ENCODE peak calls at places on chromosomes 12 and 14, in ten cellular contexts. One of them, this sample, is unnamed.
A peak's percentile ranks its signal among the peaks of the same experiment; 100 is the strongest.

GRCh38 chr14:66468778-66469367 is 17.3 kb upstream of the CCDC196 start:
- DNase-seq in suprapubic skin: no peak
- DNase-seq in tibial nerve: no peak
- DNase-seq in sigmoid colon: no peak
- DNase-seq in GM12878: no peak
- DNase-seq in ovary: no peak
- DNase-seq in stomach: no peak
- DNase-seq in H1: no peak
- DNase-seq in HepG2: no peak
- DNase-seq in SK-N-SH: no peak
- DNase-seq in this sample: no peak

GRCh38 chr12:123076604-123077297 is 74.1 kb downstream of the PITPNM2 start:
- DNase-seq in suprapubic skin: no peak
- DNase-seq in HepG2: no peak
- DNase-seq in H1: no peak
- DNase-seq in ovary: no peak
- DNase-seq in GM12878: no peak
- DNase-seq in tibial nerve: no peak
- DNase-seq in stomach: no peak
- DNase-seq in sigmoid colon: no peak
- DNase-seq in SK-N-SH: peak; percentile 31
- DNase-seq in this sample: no peak

GRCh38 chr14:48526307-48526706 is 850.9 kb upstream of the MDGA2 start:
- DNase-seq in H1: no peak
- DNase-seq in tibial nerve: no peak
- DNase-seq in sigmoid colon: no peak
- DNase-seq in HepG2: no peak
- DNase-seq in stomach: no peak
- DNase-seq in suprapubic skin: no peak
- DNase-seq in ovary: no peak
- DNase-seq in GM12878: no peak
- DNase-seq in SK-N-SH: no peak
- DNase-seq in this sample: no peak

GRCh38 chr14:32623300-32624093 is 294.4 kb downstream of the AKAP6 start:
- DNase-seq in stomach: no peak
- DNase-seq in sigmoid colon: no peak
- DNase-seq in tibial nerve: no peak
- DNase-seq in SK-N-SH: no peak
- DNase-seq in GM12878: no peak
- DNase-seq in H1: no peak
- DNase-seq in HepG2: no peak
- DNase-seq in ovary: no peak
- DNase-seq in suprapubic skin: no peak
- DNase-seq in this sample: no peak

GRCh38 chr12:27524839-27525238 is 833 bp downstream of the PPFIBP1 start:
- DNase-seq in GM12878: no peak
- DNase-seq in suprapubic skin: no peak
- DNase-seq in sigmoid colon: no peak
- DNase-seq in SK-N-SH: no peak
- DNase-seq in H1: no peak
- DNase-seq in tibial nerve: peak; percentile 35
- DNase-seq in stomach: no peak
- DNase-seq in ovary: no peak
- DNase-seq in HepG2: no peak
- DNase-seq in this sample: peak; percentile 22

GRCh38 chr12:3149505-3150307 is 72.5 kb downstream of the TSPAN9 start:
- DNase-seq in H1: no peak
- DNase-seq in ovary: no peak
- DNase-seq in sigmoid colon: no peak
- DNase-seq in tibial nerve: no peak
- DNase-seq in stomach: no peak
- DNase-seq in HepG2: no peak
- DNase-seq in SK-N-SH: no peak
- DNase-seq in suprapubic skin: no peak
- DNase-seq in GM12878: no peak
- DNase-seq in this sample: no peak

GRCh38 chr14:38108681-38109080 is 99.0 kb upstream of the SSTR1 start:
- DNase-seq in sigmoid colon: no peak
- DNase-seq in HepG2: no peak
- DNase-seq in H1: no peak
- DNase-seq in SK-N-SH: no peak
- DNase-seq in GM12878: no peak
- DNase-seq in tibial nerve: no peak
- DNase-seq in suprapubic skin: no peak
- DNase-seq in stomach: no peak
- DNase-seq in ovary: no peak
- DNase-seq in this sample: no peak

GRCh38 chr12:55044135-55044534 is 24.4 kb downstream of the NEUROD4 start:
- DNase-seq in ovary: no peak
- DNase-seq in tibial nerve: no peak
- DNase-seq in SK-N-SH: no peak
- DNase-seq in suprapubic skin: no peak
- DNase-seq in GM12878: no peak
- DNase-seq in H1: no peak
- DNase-seq in HepG2: no peak
- DNase-seq in stomach: no peak
- DNase-seq in sigmoid colon: no peak
- DNase-seq in this sample: no peak

GRCh38 chr14:60487211-60487610 is 1.3 kb upstream of the C14orf39 start:
- DNase-seq in ovary: no peak
- DNase-seq in HepG2: no peak
- DNase-seq in suprapubic skin: no peak
- DNase-seq in stomach: no peak
- DNase-seq in H1: no peak
- DNase-seq in sigmoid colon: no peak
- DNase-seq in GM12878: no peak
- DNase-seq in tibial nerve: no peak
- DNase-seq in SK-N-SH: no peak
- DNase-seq in this sample: no peak

GRCh38 chr12:75964150-75964549 is 67.4 kb downstream of the PHLDA1 start:
- DNase-seq in sigmoid colon: no peak
- DNase-seq in stomach: peak; percentile 40
- DNase-seq in suprapubic skin: no peak
- DNase-seq in ovary: no peak
- DNase-seq in tibial nerve: no peak
- DNase-seq in SK-N-SH: no peak
- DNase-seq in HepG2: no peak
- DNase-seq in H1: no peak
- DNase-seq in GM12878: no peak
- DNase-seq in this sample: peak; percentile 38

GRCh38 chr12:124820199-124820598 is 43.5 kb downstream of the SCARB1 start:
- DNase-seq in GM12878: no peak
- DNase-seq in ovary: no peak
- DNase-seq in HepG2: no peak
- DNase-seq in SK-N-SH: no peak
- DNase-seq in H1: no peak
- DNase-seq in stomach: no peak
- DNase-seq in tibial nerve: no peak
- DNase-seq in suprapubic skin: no peak
- DNase-seq in sigmoid colon: no peak
- DNase-seq in this sample: no peak

GRCh38 chr12:7144414-7145120 is 14.4 kb downstream of the CLSTN3 start:
- DNase-seq in suprapubic skin: peak; percentile 38
- DNase-seq in HepG2: no peak
- DNase-seq in sigmoid colon: peak; percentile 50
- DNase-seq in ovary: peak; percentile 27
- DNase-seq in GM12878: no peak
- DNase-seq in stomach: no peak
- DNase-seq in SK-N-SH: peak; percentile 70
- DNase-seq in tibial nerve: no peak
- DNase-seq in H1: no peak
- DNase-seq in this sample: no peak

GRCh38 chr12:98741615-98742265 is 96.7 kb downstream of the APAF1 start:
- DNase-seq in tibial nerve: no peak
- DNase-seq in H1: no peak
- DNase-seq in suprapubic skin: no peak
- DNase-seq in GM12878: no peak
- DNase-seq in HepG2: no peak
- DNase-seq in SK-N-SH: no peak
- DNase-seq in stomach: no peak
- DNase-seq in ovary: no peak
- DNase-seq in sigmoid colon: no peak
- DNase-seq in this sample: no peak

GRCh38 chr12:57983150-57983857 is 41.9 kb downstream of the ATP23 start:
- DNase-seq in GM12878: no peak
- DNase-seq in SK-N-SH: peak; percentile 4
- DNase-seq in stomach: no peak
- DNase-seq in tibial nerve: peak; percentile 17
- DNase-seq in HepG2: peak; percentile 12
- DNase-seq in suprapubic skin: no peak
- DNase-seq in H1: no peak
- DNase-seq in ovary: no peak
- DNase-seq in sigmoid colon: no peak
- DNase-seq in this sample: peak; percentile 30

GRCh38 chr12:132587781-132588180 is 22.6 kb downstream of the LRCOL1 start:
- DNase-seq in stomach: no peak
- DNase-seq in SK-N-SH: no peak
- DNase-seq in ovary: no peak
- DNase-seq in H1: no peak
- DNase-seq in sigmoid colon: no peak
- DNase-seq in suprapubic skin: no peak
- DNase-seq in tibial nerve: no peak
- DNase-seq in HepG2: no peak
- DNase-seq in GM12878: no peak
- DNase-seq in this sample: no peak

GRCh38 chr12:132588821-132589669 is 21.3 kb downstream of the LRCOL1 start:
- DNase-seq in HepG2: no peak
- DNase-seq in GM12878: no peak
- DNase-seq in ovary: no peak
- DNase-seq in H1: no peak
- DNase-seq in suprapubic skin: no peak
- DNase-seq in sigmoid colon: no peak
- DNase-seq in tibial nerve: no peak
- DNase-seq in stomach: no peak
- DNase-seq in SK-N-SH: no peak
- DNase-seq in this sample: no peak

GRCh38 chr12:132589856-132590255 is 20.5 kb downstream of the LRCOL1 start:
- DNase-seq in sigmoid colon: no peak
- DNase-seq in stomach: no peak
- DNase-seq in tibial nerve: no peak
- DNase-seq in HepG2: no peak
- DNase-seq in SK-N-SH: no peak
- DNase-seq in ovary: no peak
- DNase-seq in GM12878: no peak
- DNase-seq in H1: no peak
- DNase-seq in suprapubic skin: no peak
- DNase-seq in this sample: no peak

GRCh38 chr12:132586929-132587328 is 23.5 kb downstream of the LRCOL1 start:
- DNase-seq in H1: no peak
- DNase-seq in suprapubic skin: no peak
- DNase-seq in tibial nerve: no peak
- DNase-seq in ovary: no peak
- DNase-seq in SK-N-SH: no peak
- DNase-seq in stomach: no peak
- DNase-seq in sigmoid colon: no peak
- DNase-seq in GM12878: no peak
- DNase-seq in HepG2: no peak
- DNase-seq in this sample: no peak

GRCh38 chr12:132588319-132588718 is 22.1 kb downstream of the LRCOL1 start:
- DNase-seq in stomach: no peak
- DNase-seq in H1: no peak
- DNase-seq in HepG2: no peak
- DNase-seq in GM12878: no peak
- DNase-seq in suprapubic skin: no peak
- DNase-seq in sigmoid colon: no peak
- DNase-seq in SK-N-SH: no peak
- DNase-seq in ovary: no peak
- DNase-seq in tibial nerve: no peak
- DNase-seq in this sample: no peak
- H3K27ac ChIP-seq in stomach: no peak overlapping the region
- H3K27ac ChIP-seq in H1: no peak overlapping the region
- H3K27ac ChIP-seq in HepG2: no peak overlapping the region
- H3K27ac ChIP-seq in GM12878: no peak overlapping the region
- H3K27ac ChIP-seq in suprapubic skin: no peak overlapping the region
- H3K27ac ChIP-seq in sigmoid colon: no peak overlapping the region
- H3K27ac ChIP-seq in SK-N-SH: no peak overlapping the region
- H3K27ac ChIP-seq in ovary: no peak overlapping the region
- H3K27ac ChIP-seq in tibial nerve: no peak overlapping the region
- H3K27ac ChIP-seq in this sample: no peak overlapping the region

GRCh38 chr14:77327111-77327510 is 6.3 kb downstream of the GSTZ1 start:
- DNase-seq in SK-N-SH: no peak
- DNase-seq in ovary: no peak
- DNase-seq in tibial nerve: no peak
- DNase-seq in HepG2: no peak
- DNase-seq in sigmoid colon: peak; percentile 35
- DNase-seq in suprapubic skin: no peak
- DNase-seq in H1: no peak
- DNase-seq in GM12878: no peak
- DNase-seq in stomach: no peak
- DNase-seq in this sample: no peak
- TF ChIP-seq EP300 in SK-N-SH: no peak
- TF ChIP-seq EP300 in ovary: no peak
- TF ChIP-seq EP300 in tibial nerve: no peak
- TF ChIP-seq EP300 in HepG2: no peak
- TF ChIP-seq EP300 in sigmoid colon: no peak
- TF ChIP-seq EP300 in suprapubic skin: no peak
- TF ChIP-seq EP300 in H1: no peak
- TF ChIP-seq EP300 in GM12878: no peak
- TF ChIP-seq EP300 in stomach: no peak
- TF ChIP-seq EP300 in this sample: no peak

DNA sequence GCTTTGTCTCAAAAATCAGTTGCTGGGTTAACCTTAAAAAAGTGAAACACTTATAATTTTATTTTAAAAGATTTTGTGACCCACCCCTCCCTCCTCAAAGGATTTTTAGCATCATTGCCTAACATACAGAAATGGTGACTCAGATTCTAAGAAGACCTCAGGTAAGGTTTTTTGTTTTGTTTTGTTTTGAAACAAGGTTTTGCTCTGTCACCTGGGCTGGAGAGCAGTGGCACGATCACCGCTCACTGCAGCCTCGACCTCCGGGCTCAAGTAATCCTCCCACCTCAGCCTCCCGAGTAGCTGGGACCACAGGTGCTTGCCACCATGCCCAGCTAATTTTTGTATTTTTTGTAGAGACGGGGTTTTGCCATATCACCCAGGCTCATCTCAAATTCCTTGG is 74.1 kb downstream of the GNS start:
- DNase-seq in H1: no peak
- DNase-seq in stomach: no peak
- DNase-seq in GM12878: no peak
- DNase-seq in ovary: no peak
- DNase-seq in HepG2: no peak
- DNase-seq in sigmoid colon: no peak
- DNase-seq in suprapubic skin: no peak
- DNase-seq in tibial nerve: no peak
- DNase-seq in SK-N-SH: no peak
- DNase-seq in this sample: no peak
- H3K36me3 ChIP-seq in H1: no peaks in the 10 kb centered on the region
- H3K36me3 ChIP-seq in stomach: peaks cover 26% of the 10 kb centered on the region
- H3K36me3 ChIP-seq in GM12878: peaks cover 2% of the 10 kb centered on the region
- H3K36me3 ChIP-seq in ovary: no peaks in the 10 kb centered on the region
- H3K36me3 ChIP-seq in HepG2: peaks cover 12% of the 10 kb centered on the region
- H3K36me3 ChIP-seq in sigmoid colon: no peaks in the 10 kb centered on the region
- H3K36me3 ChIP-seq in suprapubic skin: peaks cover 18% of the 10 kb centered on the region
- H3K36me3 ChIP-seq in tibial nerve: no peaks in the 10 kb centered on the region
- H3K36me3 ChIP-seq in SK-N-SH: peaks cover 5% of the 10 kb centered on the region
- H3K36me3 ChIP-seq in this sample: no peaks in the 10 kb centered on the region

DNA sequence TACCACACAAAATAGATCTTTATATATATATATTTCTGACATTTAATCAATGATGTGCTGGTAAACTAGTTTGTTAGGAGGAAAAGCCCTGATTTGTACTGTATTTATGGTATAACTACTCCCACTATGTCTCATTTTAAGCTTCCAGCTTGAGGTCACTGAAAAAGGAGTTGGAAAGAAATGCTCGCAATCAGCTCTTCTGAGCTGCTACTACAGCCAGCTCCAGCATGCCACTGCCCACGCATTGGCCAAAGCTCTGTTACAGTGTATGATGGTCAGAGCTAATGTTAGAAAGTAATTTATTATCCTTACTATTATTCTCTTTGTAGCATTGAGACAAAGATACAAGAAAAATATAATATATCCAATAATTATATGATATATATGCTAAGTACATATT is 55.0 kb upstream of the PCED1B start:
- DNase-seq in GM12878: no peak
- DNase-seq in HepG2: no peak
- DNase-seq in stomach: no peak
- DNase-seq in sigmoid colon: no peak
- DNase-seq in SK-N-SH: no peak
- DNase-seq in tibial nerve: no peak
- DNase-seq in suprapubic skin: no peak
- DNase-seq in ovary: peak; percentile 37
- DNase-seq in H1: no peak
- DNase-seq in this sample: no peak
- H3K27ac ChIP-seq in GM12878: no peak overlapping the region
- H3K27ac ChIP-seq in HepG2: no peak overlapping the region
- H3K27ac ChIP-seq in stomach: no peak overlapping the region
- H3K27ac ChIP-seq in sigmoid colon: no peak overlapping the region
- H3K27ac ChIP-seq in SK-N-SH: no peak overlapping the region
- H3K27ac ChIP-seq in tibial nerve: no peak overlapping the region
- H3K27ac ChIP-seq in suprapubic skin: no peak overlapping the region
- H3K27ac ChIP-seq in ovary: no peak overlapping the region
- H3K27ac ChIP-seq in H1: no peak overlapping the region
- H3K27ac ChIP-seq in this sample: no peak overlapping the region